ENCODE peak calls at places on chromosomes 13 and 19, in seven cellular contexts. S is cardiac muscle cell; V is CD4-positive, alpha-beta T cell; X is pancreas; K is CD8-positive, alpha-beta memory T cell; F is GM23338; D is mammary epithelial cell. E is an unnamed sample.

GRCh38 chr13:112874751-112875300 is 94.2 kb upstream of the MCF2L start:
- DNase-seq in D (no peak), V (no peak), K (no peak), F (no peak), S (no peak), X (no peak), E (peak)

GRCh38 chr19:7907122-7907521 is 3.4 kb downstream of the MAP2K7 start:
- DNase-seq in S (no peak), V (no peak), X (no peak), F (no peak), K (no peak), D (no peak), E (no peak)

GRCh38 chr13:113805431-113806103 is 46.5 kb downstream of the TMEM255B start:
- DNase-seq in X (no peak), V (no peak), D (no peak), S (no peak), K (no peak), F (no peak), E (no peak)

GRCh38 chr13:31431722-31432137 is 232.0 kb downstream of the B3GLCT start:
- DNase-seq in K (peak), X (no peak), D (peak), F (peak), S (peak), V (peak), E (no peak)

GRCh38 chr19:45450042-45450380 is 17.8 kb upstream of the FOSB start:
- DNase-seq in S (no peak), V (no peak), X (no peak), K (peak), D (no peak), F (no peak), E (no peak)

GRCh38 chr19:34707661-34708060 is 26.4 kb upstream of the ZNF181 start:
- DNase-seq in K (no peak), S (no peak), V (no peak), F (no peak), X (peak), D (no peak), E (no peak)

GRCh38 chr19:35213678-35214632 is 14.6 kb downstream of the FAM187B start:
- DNase-seq in D (peak), K (peak), S (no peak), X (peak), F (no peak), V (peak), E (peak)

GRCh38 chr19:45884682-45885555 is 1.0 kb downstream of the IRF2BP1 start:
- DNase-seq in V (no peak), D (peak), X (no peak), F (peak), K (no peak), S (peak), E (no peak)

GRCh38 chr13:89796196-89796595 is 1551.3 kb upstream of the MIR17HG start:
- DNase-seq in S (no peak), K (no peak), D (no peak), F (no peak), X (no peak), V (no peak), E (no peak)

GRCh38 chr19:35063940-35064818 is 22.7 kb downstream of the HPN start:
- DNase-seq in D (peak), K (no peak), S (no peak), X (no peak), V (no peak), F (no peak), E (no peak)

GRCh38 chr19:37973666-37974065 is 66.7 kb downstream of the SIPA1L3 start:
- DNase-seq in X (no peak), D (no peak), F (no peak), S (no peak), V (no peak), K (no peak), E (peak)

GRCh38 chr13:109666656-109667448 is 119.5 kb downstream of the IRS2 start:
- DNase-seq in X (no peak), F (no peak), V (no peak), D (peak), S (no peak), K (no peak), E (no peak)

GRCh38 chr19:28614634-28615545 is 598.1 kb downstream of the UQCRFS1 start:
- DNase-seq in D (no peak), F (no peak), K (no peak), X (no peak), S (no peak), V (no peak), E (no peak)

GRCh38 chr13:36417328-36417727 is 15.0 kb upstream of the CCNA1 start:
- DNase-seq in X (no peak), D (no peak), F (no peak), V (no peak), S (no peak), K (no peak), E (no peak)

GRCh38 chr19:53519431-53519830 is 18.5 kb upstream of the ZNF331 start:
- DNase-seq in F (no peak), X (no peak), K (no peak), V (no peak), D (no peak), S (no peak), E (no peak)

GRCh38 chr13:25738342-25738771 is 313.5 kb downstream of the SHISA2 start:
- DNase-seq in F (no peak), K (no peak), D (peak), S (peak), X (no peak), V (no peak), E (no peak)

GRCh38 chr19:16078759-16079707 is 2.7 kb downstream of the TPM4 start:
- DNase-seq in S (peak), F (peak), K (peak), D (peak), V (peak), X (no peak), E (peak)

GRCh38 chr13:100836696-100837095 is 162.1 kb upstream of the TMTC4 start:
- DNase-seq in S (no peak), D (peak), V (no peak), X (no peak), K (no peak), F (no peak), E (no peak)

GRCh38 chr19:751501-752341 is 809 bp downstream of the MISP start:
- DNase-seq in K (no peak), D (peak), X (no peak), S (no peak), F (no peak), V (no peak), E (no peak)

GRCh38 chr19:23415034-23415433 is 19.8 kb upstream of the ZNF91 start:
- DNase-seq in F (peak), S (peak), D (no peak), V (no peak), X (no peak), K (no peak), E (no peak)

GRCh38 chr19:14094854-14095253 is 4.3 kb upstream of the SAMD1 start:
- DNase-seq in F (no peak), X (no peak), S (no peak), K (no peak), D (no peak), V (no peak), E (no peak)

GRCh38 chr19:54209748-54210494 is 9.3 kb downstream of the RPS9 start:
- DNase-seq in S (peak), D (peak), F (no peak), X (peak), K (no peak), V (no peak), E (peak)

GRCh38 chr19:37304884-37305255 is 66.0 kb upstream of the ZNF527 start:
- DNase-seq in X (no peak), K (no peak), S (no peak), D (no peak), V (no peak), F (no peak), E (no peak)

GRCh38 chr13:110575322-110576069 is 14.0 kb upstream of the RAB20 start:
- DNase-seq in V (no peak), F (no peak), D (no peak), K (no peak), S (peak), X (no peak), E (no peak)

GRCh38 chr19:5727453-5728050 is 7.1 kb downstream of the CATSPERD start:
- DNase-seq in S (no peak), X (no peak), D (no peak), F (no peak), K (no peak), V (no peak), E (no peak)

GRCh38 chr13:65638572-65639168 is 1591.5 kb downstream of the PCDH9 start:
- DNase-seq in D (peak), F (peak), X (no peak), S (peak), V (no peak), K (no peak), E (no peak)

GRCh38 chr19:39915101-39915847 is 19.2 kb downstream of the FCGBP start:
- DNase-seq in K (no peak), X (no peak), F (peak), V (no peak), S (no peak), D (no peak), E (no peak)

GRCh38 chr13:59211636-59212035 is 952.1 kb downstream of the DIAPH3 start:
- DNase-seq in F (peak), V (no peak), K (no peak), D (no peak), X (no peak), S (no peak), E (no peak)

GRCh38 chr13:106433066-106433465 is 102.4 kb downstream of the EFNB2 start:
- DNase-seq in K (no peak), S (no peak), F (no peak), V (no peak), X (no peak), D (no peak), E (no peak)
- H3K27ac ChIP-seq in K (no peak), S (no peak), F (no peak), V (no peak), X (no peak), D (no peak), E (no peak)

DNA sequence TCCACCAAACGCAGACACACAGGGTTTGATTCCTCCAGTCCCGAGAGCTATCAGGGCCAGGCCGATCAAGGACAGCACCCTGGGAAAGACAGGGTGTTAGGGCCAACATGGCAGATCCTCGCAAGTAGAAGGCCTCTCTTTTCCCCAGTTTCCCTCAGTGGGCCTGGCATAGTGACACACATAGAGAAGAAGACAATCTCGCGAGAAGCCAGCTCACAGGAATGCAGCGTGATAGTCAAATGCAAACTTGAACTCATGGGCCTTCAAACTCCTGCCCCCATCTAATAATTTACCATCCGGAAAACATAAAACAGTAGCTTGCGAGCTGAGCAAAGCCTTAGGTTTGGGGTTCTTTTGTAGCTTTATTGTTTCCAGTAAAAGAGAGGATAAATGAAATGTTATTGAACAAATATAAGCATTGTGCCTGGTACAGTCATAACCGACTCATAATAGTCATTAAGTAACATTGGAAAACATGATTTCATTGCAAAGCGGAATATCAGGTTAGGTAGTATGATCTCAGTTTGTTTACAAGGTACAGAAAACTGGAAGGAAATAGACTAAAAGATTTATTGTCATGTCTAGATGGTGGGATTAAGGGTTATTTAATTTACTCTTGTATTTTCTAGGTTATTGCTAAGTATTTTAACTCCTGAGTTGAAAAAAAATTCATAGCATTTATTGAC is 30.5 kb downstream of the SLC15A1 start:
- DNase-seq in D (peak), X (no peak), F (no peak), K (no peak), V (no peak), S (no peak), E (no peak)
- H3K27ac ChIP-seq in D (no peak), X (no peak), F (no peak), K (no peak), V (no peak), S (no peak), E (no peak)

DNA sequence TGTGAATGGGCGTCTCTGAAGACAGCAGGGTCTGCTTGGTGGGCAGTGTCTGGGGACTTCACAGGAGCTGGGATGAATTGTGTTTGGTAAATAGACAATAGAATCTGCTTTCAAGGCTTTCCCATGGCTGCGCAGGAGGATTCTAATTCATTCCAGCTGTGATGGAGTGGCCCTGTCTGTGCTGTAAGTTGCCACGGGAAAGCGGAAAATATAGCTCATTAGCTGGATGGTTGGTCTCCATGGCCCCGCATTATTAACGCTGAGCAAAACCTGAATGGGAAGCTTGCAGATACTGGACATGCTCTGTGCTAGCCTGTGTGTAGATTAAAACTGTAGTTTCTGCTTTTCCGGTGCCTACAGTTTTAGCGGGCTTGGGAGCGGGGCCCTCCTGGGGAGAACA is 15.6 kb upstream of the C1QTNF9 start:
- DNase-seq in D (no peak), K (no peak), V (no peak), X (no peak), S (no peak), F (no peak), E (no peak)
- H3K27ac ChIP-seq in D (no peak), K (no peak), V (no peak), X (no peak), S (no peak), F (no peak), E (no peak)

DNA sequence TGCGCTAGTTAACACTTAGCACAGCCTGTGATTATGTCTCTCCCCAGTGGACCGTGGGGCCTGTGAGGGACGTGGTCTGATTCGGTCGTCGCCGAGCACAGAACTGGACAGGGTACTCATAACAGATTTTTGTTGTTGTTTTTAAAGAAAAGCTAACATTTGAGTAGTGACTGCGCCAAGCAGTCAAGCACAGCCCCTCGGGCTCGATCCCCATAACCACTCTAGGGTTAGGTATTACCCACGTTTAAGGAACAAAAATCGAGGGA is 805 bp upstream of the PTOV1 start:
- DNase-seq in D (no peak), X (no peak), S (no peak), F (no peak), V (no peak), K (no peak), E (no peak)
- H3K27ac ChIP-seq in D (peak), X (peak), S (peak), F (peak), V (no peak), K (peak), E (peak)

GRCh38 chr13:40994581-40995230 is 24.4 kb downstream of the ELF1 start:
- DNase-seq in F (no peak), V (no peak), D (peak), S (no peak), X (no peak), K (no peak), E (no peak)

GRCh38 chr13:40992678-40993077 is 26.4 kb downstream of the ELF1 start:
- DNase-seq in K (no peak), V (no peak), D (no peak), F (no peak), S (no peak), X (no peak), E (no peak)

GRCh38 chr13:40993987-40994386 is 25.1 kb downstream of the ELF1 start:
- DNase-seq in D (peak), K (no peak), F (peak), V (no peak), X (peak), S (no peak), E (no peak)

GRCh38 chr13:40995997-40996396 is 23.1 kb downstream of the ELF1 start:
- DNase-seq in K (no peak), V (no peak), F (no peak), X (no peak), S (no peak), D (no peak), E (no peak)

DNA sequence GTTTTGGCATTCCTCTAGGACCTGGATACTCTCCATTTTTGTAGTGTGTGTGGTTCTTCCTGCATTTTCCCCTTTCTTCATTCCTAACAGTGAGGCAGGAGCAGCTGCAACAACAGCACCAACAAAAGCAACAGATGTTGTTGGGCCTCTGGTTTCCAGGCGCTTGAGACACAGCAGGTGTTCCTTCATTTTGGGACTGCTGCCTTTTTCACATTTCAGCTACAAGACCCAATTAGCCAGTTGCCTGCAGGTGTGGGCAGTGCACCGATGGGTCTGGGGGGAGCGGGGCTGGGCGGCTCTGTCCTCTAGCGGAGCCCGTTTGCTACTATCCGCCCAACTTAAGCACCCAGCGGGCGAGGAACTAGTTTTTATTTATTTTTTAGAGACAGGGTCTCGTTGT is 26.0 kb downstream of the ELF1 start:
- DNase-seq in K (no peak), F (peak), D (no peak), V (no peak), S (no peak), X (peak), E (no peak)
- H3K27ac ChIP-seq in K (no peak), F (peak), D (peak), V (peak), S (peak), X (peak), E (peak)

DNA sequence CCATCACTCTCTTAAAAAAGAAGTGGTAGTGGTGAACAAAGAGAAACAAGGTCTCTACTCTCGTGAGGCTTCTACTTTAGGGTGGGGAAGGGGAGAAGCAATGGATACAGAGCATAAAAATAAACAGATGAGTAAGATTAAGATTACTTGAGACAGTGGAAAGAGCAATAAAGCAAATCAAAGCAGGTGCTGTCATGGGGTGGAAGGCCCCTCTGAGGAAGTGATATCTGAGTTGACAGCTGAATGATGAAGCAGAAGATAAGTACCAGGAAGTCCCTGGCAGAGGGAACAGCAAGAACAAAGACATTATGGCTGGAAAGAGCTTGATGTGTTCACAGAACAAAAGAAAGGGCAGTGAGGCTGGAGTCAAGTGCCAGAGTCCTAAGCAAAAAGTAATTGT is 221.8 kb downstream of the ENOX1 start:
- DNase-seq in X (no peak), S (no peak), D (no peak), F (no peak), V (no peak), K (no peak), E (no peak)
- H3K27ac ChIP-seq in X (no peak), S (no peak), D (no peak), F (no peak), V (no peak), K (no peak), E (no peak)